ENCODE peak calls at places on chromosome 1, in ten cellular contexts. S is endodermal cell; D is astrocyte of the spinal cord; R is AG04450; F is psoas muscle; P is heart left ventricle; W is colonic mucosa; T is K562; J is heart right ventricle; X is CD4-positive, alpha-beta memory T cell. L is an unnamed sample.

GRCh38 chr1:183230403-183230802 is 44.3 kb downstream of the LAMC2 start:
- DNase-seq in D (no peak), T (no peak), F (no peak), X (no peak), W (no peak), P (no peak), R (no peak), S (no peak), J (no peak), L (no peak)

GRCh38 chr1:180964609-180965008 is 51.9 kb downstream of the KIAA1614 start:
- DNase-seq in X (no peak), S (peak), R (no peak), F (no peak), P (no peak), D (no peak), T (no peak), J (no peak), W (no peak), L (no peak)

GRCh38 chr1:100445565-100445964 is 92.4 kb upstream of the GPR88 start:
- DNase-seq in T (no peak), P (no peak), X (peak), S (no peak), D (no peak), J (no peak), R (no peak), W (no peak), F (no peak), L (no peak)

GRCh38 chr1:74729741-74730478 is 2.9 kb downstream of the CRYZ start:
- DNase-seq in F (no peak), R (no peak), P (no peak), J (no peak), X (no peak), T (peak), D (peak), W (no peak), S (peak), L (no peak)

GRCh38 chr1:28853033-28853742 is 41.2 kb downstream of the OPRD1 start:
- DNase-seq in X (no peak), D (no peak), P (no peak), W (no peak), T (no peak), F (no peak), R (no peak), J (no peak), S (no peak), L (no peak)

GRCh38 chr1:31679676-31680230 is 24.1 kb downstream of the COL16A1 start:
- DNase-seq in R (no peak), W (no peak), F (no peak), X (no peak), T (no peak), S (no peak), J (no peak), D (no peak), P (no peak), L (no peak)

GRCh38 chr1:60581455-60582220 is 500.7 kb upstream of the NFIA start:
- DNase-seq in F (no peak), X (no peak), D (peak), R (no peak), P (no peak), W (no peak), T (no peak), S (no peak), J (no peak), L (no peak)

GRCh38 chr1:7259955-7260354 is 474.7 kb downstream of the CAMTA1 start:
- DNase-seq in J (no peak), P (no peak), W (peak), R (no peak), S (no peak), D (no peak), F (no peak), T (no peak), X (no peak), L (no peak)

GRCh38 chr1:6347641-6348487 is 45.7 kb downstream of the ACOT7 start:
- DNase-seq in T (peak), F (no peak), P (no peak), J (no peak), W (peak), R (no peak), D (peak), X (peak), S (peak), L (no peak)

GRCh38 chr1:31497601-31498000 is 78.7 kb upstream of the TINAGL1 start:
- DNase-seq in R (peak), T (no peak), W (no peak), X (no peak), P (no peak), J (no peak), D (peak), F (no peak), S (no peak), L (no peak)

GRCh38 chr1:25729774-25730173 is 70.2 kb upstream of the SELENON start:
- DNase-seq in P (no peak), T (no peak), J (no peak), X (no peak), R (no peak), W (no peak), D (no peak), S (no peak), F (no peak), L (no peak)
- H3K4me3 ChIP-seq in P (no peak), T (no peak), J (no peak), X (no peak), R (no peak), W (no peak), D (no peak), S (no peak), F (no peak), L (no peak)

GRCh38 chr1:63773496-63773814 is 362 bp upstream of the ROR1 start:
- DNase-seq in F (no peak), S (no peak), W (no peak), R (no peak), J (no peak), T (no peak), P (no peak), D (no peak), X (no peak), L (no peak)
- H3K4me3 ChIP-seq in F (peak), S (peak), W (peak), R (peak), J (peak), T (no peak), P (peak), D (peak), X (no peak), L (peak)

GRCh38 chr1:214022810-214023425 is 35.1 kb downstream of the PROX1 start:
- DNase-seq in R (no peak), P (no peak), T (no peak), D (no peak), W (no peak), S (no peak), J (no peak), X (no peak), F (no peak), L (no peak)

GRCh38 chr1:214022229-214022791 is 34.5 kb downstream of the PROX1 start:
- DNase-seq in D (no peak), S (no peak), R (no peak), W (no peak), P (no peak), J (no peak), F (no peak), X (no peak), T (no peak), L (no peak)

GRCh38 chr1:214021321-214021720 is 33.5 kb downstream of the PROX1 start:
- DNase-seq in P (no peak), F (no peak), X (no peak), T (no peak), W (no peak), D (no peak), S (no peak), J (no peak), R (no peak), L (no peak)

GRCh38 chr1:214018605-214019268 is 31.0 kb downstream of the PROX1 start:
- DNase-seq in W (no peak), S (no peak), X (no peak), F (no peak), P (no peak), R (no peak), D (no peak), T (no peak), J (no peak), L (no peak)

DNA sequence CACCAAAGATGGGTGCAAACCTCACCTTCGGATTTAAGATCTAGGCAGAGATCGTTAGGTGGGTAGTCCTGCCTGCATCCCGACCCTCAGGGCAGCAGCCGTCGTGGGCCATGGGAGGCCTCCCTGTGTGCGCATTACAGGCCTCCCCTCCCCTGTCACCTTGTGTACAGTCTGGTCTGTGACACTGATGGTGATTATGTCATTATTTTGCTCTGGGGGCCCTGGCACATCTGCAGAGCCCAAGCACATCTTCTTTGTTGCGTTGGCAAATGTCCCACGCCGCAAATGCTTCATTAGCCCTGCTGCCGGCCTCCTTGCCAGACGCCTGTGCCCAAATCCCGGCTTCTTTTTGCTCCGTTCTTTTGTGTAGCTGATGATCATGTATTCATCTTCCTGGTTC is 31.7 kb downstream of the PROX1 start:
- DNase-seq in T (no peak), X (no peak), D (no peak), S (no peak), J (no peak), R (no peak), P (no peak), F (no peak), W (no peak), L (no peak)
- H3K4me3 ChIP-seq in T (no peak), X (no peak), D (no peak), S (no peak), J (no peak), R (no peak), P (no peak), F (no peak), W (no peak), L (no peak)

GRCh38 chr1:116008651-116009380 is 32.5 kb downstream of the SLC22A15 start:
- DNase-seq in W (no peak), R (no peak), X (no peak), J (peak), F (no peak), S (no peak), T (no peak), P (peak), D (no peak), L (no peak)

GRCh38 chr1:116001739-116002487 is 25.6 kb downstream of the SLC22A15 start:
- DNase-seq in X (no peak), P (no peak), J (no peak), R (no peak), T (no peak), D (no peak), S (no peak), W (no peak), F (no peak), L (no peak)

GRCh38 chr1:116002781-116003455 is 26.6 kb downstream of the SLC22A15 start:
- DNase-seq in D (no peak), X (no peak), S (no peak), W (no peak), F (no peak), R (no peak), J (no peak), T (no peak), P (no peak), L (no peak)

DNA sequence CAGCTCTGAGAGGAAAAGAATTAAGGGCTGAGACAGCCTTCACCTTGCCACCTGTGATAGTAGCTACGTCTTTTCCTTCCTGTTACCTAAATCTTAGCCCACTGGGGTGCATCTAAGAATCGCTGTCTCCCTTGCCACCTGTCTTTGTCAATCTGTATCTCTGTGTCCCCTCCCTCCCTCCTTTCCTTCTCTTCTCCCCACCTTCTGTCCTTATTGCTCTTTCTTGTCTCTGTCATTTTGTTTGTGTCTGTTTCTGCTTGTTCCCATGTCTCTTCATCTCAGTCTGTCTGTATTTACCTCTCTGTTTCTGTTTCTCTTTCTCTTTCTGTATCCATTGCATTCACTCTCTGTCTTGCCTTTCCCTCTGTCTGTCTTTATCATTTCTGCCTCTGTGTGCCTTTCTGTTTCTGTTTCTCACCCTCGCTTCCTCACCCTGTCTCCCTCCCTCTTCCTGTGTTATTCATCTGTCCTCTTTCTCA is 30.2 kb downstream of the SLC22A15 start:
- DNase-seq in P (no peak), F (no peak), X (peak), R (no peak), W (no peak), D (no peak), S (no peak), T (no peak), J (no peak), L (no peak)
- H3K4me3 ChIP-seq in P (no peak), F (no peak), X (no peak), R (no peak), W (no peak), D (no peak), S (no peak), T (no peak), J (no peak), L (no peak)